ENCODE peak calls at places on chromosomes 11 and 22, in six cellular contexts. Z is NCI-H146; G is endothelial cell; X is A549; A is renal cortical epithelial cell; O is effector CD4-positive, alpha-beta T cell. I is an unnamed sample.

GRCh38 chr11:32884770-32885384 is 7.7 kb upstream of the QSER1 start:
- DNase-seq in G (no peak), X (peak), O (no peak), A (peak), Z (no peak), I (no peak)

GRCh38 chr11:69442807-69443137 is 38.7 kb upstream of the LINC01488 start:
- DNase-seq in Z (no peak), G (peak), O (no peak), A (peak), X (no peak), I (peak)

GRCh38 chr11:70115778-70116177 is 37.7 kb downstream of the ANO1 start:
- DNase-seq in X (no peak), O (no peak), G (no peak), A (no peak), Z (no peak), I (no peak)

GRCh38 chr11:131999084-131999483 is 628.7 kb downstream of the NTM start:
- DNase-seq in G (no peak), X (no peak), O (no peak), Z (peak), A (peak), I (no peak)

GRCh38 chr22:36350751-36351594 is 36.8 kb downstream of the MYH9 start:
- DNase-seq in G (no peak), Z (no peak), X (peak), O (no peak), A (peak), I (no peak)

GRCh38 chr11:85088286-85088685 is 538.9 kb downstream of the DLG2 start:
- DNase-seq in G (no peak), X (no peak), Z (no peak), A (no peak), O (no peak), I (no peak)

GRCh38 chr22:46553189-46553588 is 15.8 kb upstream of the CELSR1 start:
- DNase-seq in A (no peak), G (no peak), O (no peak), Z (no peak), X (no peak), I (no peak)

GRCh38 chr11:20015101-20015500 is 145.2 kb downstream of the DBX1 start:
- DNase-seq in X (no peak), G (no peak), Z (no peak), O (no peak), A (no peak), I (no peak)

GRCh38 chr11:134097146-134097545 is 28.3 kb downstream of the JAM3 start:
- DNase-seq in X (no peak), A (no peak), G (no peak), O (no peak), Z (no peak), I (no peak)

GRCh38 chr22:36546932-36547331 is 18.0 kb upstream of the EIF3D start:
- DNase-seq in O (no peak), X (peak), A (peak), G (no peak), Z (no peak), I (no peak)

GRCh38 chr11:75689861-75690641 is 21.2 kb upstream of the MAP6 start:
- DNase-seq in O (no peak), A (peak), X (no peak), Z (no peak), G (no peak), I (no peak)

GRCh38 chr11:100855466-100856067 is 168.5 kb downstream of the ARHGAP42 start:
- DNase-seq in Z (peak), X (peak), A (peak), G (no peak), O (no peak), I (no peak)

GRCh38 chr11:65917434-65918210 is 1.2 kb downstream of the C11orf68 start:
- DNase-seq in A (no peak), G (no peak), Z (no peak), X (no peak), O (no peak), I (peak)

I was measured in posterior vena cava.